ENCODE peak calls at places on chromosomes 2 and 18, in eight cellular contexts. C, E, S, X, M, I, T and F are unnamed samples.

GRCh38 chr18:79567481-79568147 is 112.0 kb upstream of the CTDP1 start:
- DNase-seq in C (no peak), E (no peak), X (no peak), M (peak), T (no peak), S (peak), I (no peak), F (peak)

GRCh38 chr2:75614062-75614710 is 32.4 kb upstream of the MRPL19 start:
- DNase-seq in X (no peak), E (no peak), I (no peak), T (no peak), S (no peak), C (no peak), M (no peak), F (no peak)

GRCh38 chr2:200762127-200762526 is 49.6 kb upstream of the BZW1 start:
- DNase-seq in I (no peak), T (no peak), E (no peak), C (no peak), M (no peak), S (no peak), X (no peak), F (no peak)

GRCh38 chr2:238425979-238426567 is 654 bp upstream of the ASB1 start:
- DNase-seq in M (peak), I (no peak), E (peak), C (peak), S (no peak), T (no peak), X (no peak), F (peak)

GRCh38 chr2:46914578-46915230 is 902 bp downstream of the MCFD2 start:
- DNase-seq in X (no peak), T (no peak), C (peak), E (no peak), M (no peak), I (no peak), S (no peak), F (no peak)

GRCh38 chr18:59990121-59990818 is 90.5 kb downstream of the PMAIP1 start:
- DNase-seq in S (no peak), C (no peak), E (no peak), I (no peak), X (no peak), M (peak), T (no peak), F (no peak)

GRCh38 chr2:64857581-64858471 is 131.4 kb upstream of the SLC1A4 start:
- DNase-seq in X (no peak), S (peak), I (peak), E (no peak), C (peak), M (no peak), T (no peak), F (peak)

GRCh38 chr2:69601179-69601612 is 42.3 kb downstream of the AAK1 start:
- DNase-seq in E (no peak), M (peak), X (no peak), I (no peak), T (no peak), C (no peak), S (no peak), F (no peak)

GRCh38 chr2:238702691-238703415 is 145.0 kb upstream of the TWIST2 start:
- DNase-seq in M (no peak), T (no peak), S (peak), C (no peak), X (no peak), I (no peak), E (no peak), F (no peak)

GRCh38 chr2:216292886-216293291 is 79.4 kb downstream of the MARCHF4 start:
- DNase-seq in M (no peak), E (no peak), I (peak), C (no peak), T (no peak), S (no peak), X (no peak), F (no peak)

GRCh38 chr18:42706618-42707017 is 408.9 kb downstream of the RIT2 start:
- DNase-seq in T (peak), S (no peak), C (peak), X (no peak), E (no peak), M (peak), I (no peak), F (peak)

GRCh38 chr2:191569025-191569424 is 108.9 kb upstream of the NABP1 start:
- DNase-seq in T (no peak), S (no peak), C (no peak), X (no peak), E (no peak), I (no peak), M (peak), F (no peak)

GRCh38 chr18:22132763-22133162 is 36.6 kb upstream of the GATA6 start:
- DNase-seq in S (no peak), E (no peak), M (no peak), C (no peak), I (no peak), X (no peak), T (no peak), F (no peak)